ENCODE peak calls at places on chromosome 15, in ten cellular contexts. G is heart right ventricle, C is spleen, Y is endothelial cell of umbilical vein, O is HCT116, U is psoas muscle, A is vagina, Z is DND-41, L is tibial nerve, S is neural progenitor cell. I is an unnamed sample.

GRCh38 chr15:75891895-75892294 is 11.8 kb upstream of the FBXO22 start:
- DNase-seq in G (no peak), C (no peak), Y (peak; percentile 90), O (no peak), U (no peak), A (no peak), Z (no peak), L (no peak), S (no peak), I (no peak)

GRCh38 chr15:74635228-74635627 is 19.6 kb downstream of the CLK3 start:
- DNase-seq in G (peak; percentile 61), C (peak; percentile 90), Y (peak; percentile 76), O (no peak), U (peak; percentile 83), A (no peak), Z (peak; percentile 73), L (peak; percentile 62), S (peak; percentile 78), I (peak; percentile 74)

GRCh38 chr15:70016511-70016994 is 81.2 kb downstream of the TLE3 start:
- DNase-seq in G (no peak), C (peak; percentile 76), Y (no peak), O (no peak), U (no peak), A (no peak), Z (no peak), L (no peak), S (no peak), I (no peak)

GRCh38 chr15:58475573-58476524 is 44.1 kb downstream of the LIPC start:
- DNase-seq in G (no peak), C (no peak), Y (peak; percentile 91), O (no peak), U (no peak), A (no peak), Z (peak; percentile 64), L (peak; percentile 18), S (peak; percentile 86), I (no peak)

GRCh38 chr15:65339926-65340325 is 35.4 kb downstream of the RNU5B-1 start:
- DNase-seq in G (no peak), C (peak; percentile 37), Y (no peak), O (no peak), U (no peak), A (no peak), Z (no peak), L (no peak), S (no peak), I (no peak)

GRCh38 chr15:55916666-55917409 is 76.6 kb downstream of the NEDD4 start:
- DNase-seq in G (no peak), C (no peak), Y (no peak), O (no peak), U (no peak), A (no peak), Z (no peak), L (no peak), S (peak; percentile 4), I (no peak)

GRCh38 chr15:60077581-60078359 is 73.7 kb downstream of the FOXB1 start:
- DNase-seq in G (no peak), C (no peak), Y (no peak), O (no peak), U (no peak), A (no peak), Z (peak; percentile 29), L (no peak), S (peak; percentile 19), I (no peak)

GRCh38 chr15:60935130-60935529 is 294.0 kb downstream of the RORA start:
- DNase-seq in G (no peak), C (no peak), Y (no peak), O (no peak), U (no peak), A (no peak), Z (no peak), L (no peak), S (no peak), I (no peak)

GRCh38 chr15:65400760-65401606 is 21.8 kb downstream of the IGDCC4 start:
- DNase-seq in G (peak; percentile 60), C (peak; percentile 81), Y (peak; percentile 75), O (peak; percentile 56), U (peak; percentile 86), A (no peak), Z (peak; percentile 69), L (peak; percentile 37), S (peak; percentile 92), I (peak; percentile 16)

GRCh38 chr15:77742127-77742526 is 109.4 kb upstream of the LINGO1 start:
- DNase-seq in G (no peak), C (no peak), Y (no peak), O (no peak), U (no peak), A (no peak), Z (no peak), L (no peak), S (no peak), I (no peak)

GRCh38 chr15:64501396-64501716 is 41.0 kb downstream of the ZNF609 start:
- DNase-seq in G (no peak), C (no peak), Y (no peak), O (no peak), U (no peak), A (no peak), Z (no peak), L (no peak), S (no peak), I (no peak)

GRCh38 chr15:51093488-51093864 is 1.2 kb downstream of the TNFAIP8L3 start:
- DNase-seq in G (no peak), C (no peak), Y (no peak), O (no peak), U (peak; percentile 46), A (no peak), Z (no peak), L (no peak), S (no peak), I (no peak)
- H3K4me3 ChIP-seq in G (peak overlapping the region; percentile 66), C (peak overlapping the region; percentile 58), Y (peak overlapping the region; percentile 75), O (no peak overlapping the region), U (peak overlapping the region; percentile 66), A (peak overlapping the region; percentile 56), Z (no peak overlapping the region), L (peak overlapping the region; percentile 67), S (peak overlapping the region; percentile 55), I (no peak overlapping the region)

GRCh38 chr15:31336943-31337295 is 10.3 kb downstream of the KLF13 start:
- DNase-seq in G (no peak), C (peak; percentile 50), Y (no peak), O (no peak), U (no peak), A (no peak), Z (no peak), L (no peak), S (no peak), I (no peak)

GRCh38 chr15:31338879-31339557 is 12.4 kb downstream of the KLF13 start:
- DNase-seq in G (peak; percentile 80), C (peak; percentile 83), Y (peak; percentile 38), O (no peak), U (peak; percentile 72), A (no peak), Z (no peak), L (peak; percentile 58), S (no peak), I (no peak)

GRCh38 chr15:31335991-31336942 is 9.6 kb downstream of the KLF13 start:
- DNase-seq in G (no peak), C (peak; percentile 73), Y (no peak), O (no peak), U (no peak), A (no peak), Z (no peak), L (no peak), S (no peak), I (no peak)

GRCh38 chr15:31338318-31338878 is 11.8 kb downstream of the KLF13 start:
- DNase-seq in G (peak; percentile 54), C (peak; percentile 84), Y (no peak), O (no peak), U (peak; percentile 70), A (no peak), Z (no peak), L (no peak), S (no peak), I (no peak)

DNA sequence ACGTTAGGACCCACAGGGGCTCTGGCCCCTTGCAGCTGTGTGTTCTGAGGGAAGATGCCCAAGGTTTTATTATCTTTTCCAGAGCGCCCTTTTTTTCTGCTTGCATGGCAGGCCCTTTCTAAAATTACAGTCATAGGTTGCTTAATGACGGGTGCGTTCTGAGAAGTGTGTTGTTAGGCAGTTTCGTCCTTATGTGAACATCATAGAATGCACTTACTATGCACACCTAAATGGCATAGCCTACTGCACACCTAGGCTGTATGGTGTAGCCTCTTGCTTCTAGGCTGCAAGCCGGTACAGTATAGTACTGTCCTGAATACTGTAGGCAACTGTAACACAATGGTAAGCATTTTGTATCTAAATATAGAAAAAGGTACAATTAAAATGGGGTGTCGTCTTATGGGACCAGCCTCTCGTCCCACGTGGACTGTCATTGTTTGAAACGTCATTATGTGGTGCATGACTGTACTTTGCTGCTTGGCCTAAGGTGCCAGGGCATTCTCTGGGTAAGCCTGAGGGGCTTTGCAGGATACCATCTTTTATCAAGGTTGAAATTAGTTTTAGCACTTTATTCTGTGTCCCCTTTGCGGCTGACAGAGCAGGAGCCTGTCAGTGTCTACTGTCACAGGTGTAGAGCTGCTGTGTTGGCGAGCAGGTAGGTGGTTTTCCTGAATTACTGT is 10.9 kb downstream of the KLF13 start:
- DNase-seq in G (no peak), C (no peak), Y (no peak), O (no peak), U (no peak), A (no peak), Z (no peak), L (no peak), S (no peak), I (no peak)
- H3K4me1 ChIP-seq in G (peaks cover 99% of the 10 kb centered on the region), C (peaks cover 96% of the 10 kb centered on the region), Y (peaks cover 10% of the 10 kb centered on the region), O (peaks cover 7% of the 10 kb centered on the region), U (peaks cover 75% of the 10 kb centered on the region), A (peaks cover 99% of the 10 kb centered on the region), Z (peaks cover 27% of the 10 kb centered on the region), L (peaks cover 5% of the 10 kb centered on the region), S (no peaks in the 10 kb centered on the region), I (peaks cover 98% of the 10 kb centered on the region)

DNA sequence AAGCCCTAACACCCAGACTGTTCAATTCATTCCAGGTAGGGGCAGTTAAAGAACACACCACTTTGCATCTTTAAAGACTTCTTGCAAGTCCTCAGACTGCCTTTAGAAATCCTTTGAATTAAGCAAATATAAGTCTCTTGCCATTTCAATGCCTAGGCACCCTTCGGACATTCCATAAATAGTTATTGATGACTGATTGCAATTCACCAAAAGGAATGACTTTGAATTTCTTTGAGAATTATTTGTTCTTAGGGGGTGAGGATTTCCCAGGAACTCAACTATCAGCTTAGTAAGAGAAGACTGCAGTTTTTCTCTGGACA is 477 bp upstream of the MYEF2 start:
- DNase-seq in G (no peak), C (no peak), Y (no peak), O (no peak), U (no peak), A (no peak), Z (no peak), L (no peak), S (no peak), I (no peak)
- H3K27ac ChIP-seq in G (no peak overlapping the region), C (no peak overlapping the region), Y (no peak overlapping the region), O (no peak overlapping the region), U (no peak overlapping the region), A (no peak overlapping the region), Z (no peak overlapping the region), L (no peak overlapping the region), S (no peak overlapping the region), I (no peak overlapping the region)

GRCh38 chr15:89463113-89463512 is 33.3 kb downstream of the RHCG start:
- DNase-seq in G (no peak), C (no peak), Y (no peak), O (no peak), U (no peak), A (no peak), Z (no peak), L (no peak), S (no peak), I (no peak)
- H3K4me3 ChIP-seq in G (no peak overlapping the region), C (no peak overlapping the region), Y (no peak overlapping the region), O (no peak overlapping the region), U (no peak overlapping the region), A (no peak overlapping the region), Z (no peak overlapping the region), L (no peak overlapping the region), S (no peak overlapping the region), I (no peak overlapping the region)

I was measured in CD4-positive, CD25-positive, alpha-beta regulatory T cell.